ENCODE peak calls at places on chromosomes 2 and 18, in seven cellular contexts. W, F, Q, H, Y, R and I are unnamed samples.

GRCh38 chr18:35378206-35378795 is 1.2 kb upstream of the ZNF396 start:
- DNase-seq in H (no peak), W (peak; percentile 59), F (no peak), R (no peak), Q (no peak), Y (no peak), I (peak; percentile 36)

GRCh38 chr18:41594582-41594981 is 360.5 kb upstream of the PIK3C3 start:
- DNase-seq in Y (no peak), W (no peak), F (no peak), Q (no peak), H (no peak), R (no peak), I (no peak)

GRCh38 chr18:68454511-68455228 is 260.2 kb downstream of the TMX3 start:
- DNase-seq in Y (no peak), W (peak; percentile 51), R (no peak), H (peak; percentile 46), F (no peak), Q (no peak), I (peak; percentile 29)

GRCh38 chr2:179265082-179265575 is 497 bp upstream of the SESTD1 start:
- DNase-seq in Q (no peak), W (no peak), H (peak; percentile 40), R (no peak), Y (no peak), F (no peak), I (peak; percentile 38)

GRCh38 chr2:147025611-147026010 is 819.2 kb upstream of the ACVR2A start:
- DNase-seq in W (no peak), Y (no peak), H (no peak), Q (no peak), R (no peak), F (no peak), I (no peak)

GRCh38 chr2:15072836-15073235 is 440.3 kb downstream of the LRATD1 start:
- DNase-seq in F (no peak), W (no peak), R (no peak), Y (no peak), Q (no peak), H (no peak), I (no peak)

GRCh38 chr2:120589782-120590608 is 145.7 kb upstream of the GLI2 start:
- DNase-seq in H (peak; percentile 90), W (peak; percentile 61), Y (no peak), Q (no peak), F (no peak), R (no peak), I (peak; percentile 85)

GRCh38 chr2:6730821-6731220 is 134.9 kb downstream of the CMPK2 start:
- DNase-seq in Y (no peak), F (no peak), Q (no peak), W (no peak), R (no peak), H (no peak), I (no peak)

GRCh38 chr18:12543697-12544096 is 114.2 kb downstream of the SPIRE1 start:
- DNase-seq in R (no peak), W (no peak), Y (no peak), H (no peak), F (no peak), Q (no peak), I (no peak)

GRCh38 chr2:18436408-18437077 is 123.9 kb downstream of the RDH14 start:
- DNase-seq in R (no peak), F (no peak), H (no peak), Y (no peak), Q (peak; percentile 1), W (no peak), I (no peak)

GRCh38 chr2:65228249-65228750 is 669 bp downstream of the ACTR2 start:
- DNase-seq in R (no peak), H (peak; percentile 67), Q (peak; percentile 93), F (peak; percentile 15), W (no peak), Y (no peak), I (no peak)

GRCh38 chr2:2057125-2057721 is 273.9 kb downstream of the MYT1L start:
- DNase-seq in W (peak; percentile 93), Q (peak; percentile 63), H (peak; percentile 26), R (no peak), F (no peak), Y (no peak), I (no peak)

GRCh38 chr18:50775207-50775606 is 44.6 kb downstream of the MRO start:
- DNase-seq in R (no peak), F (no peak), H (no peak), W (no peak), Y (no peak), Q (peak; percentile 8), I (no peak)

GRCh38 chr2:233849607-233850271 is 4.6 kb downstream of the HJURP start:
- DNase-seq in Y (no peak), R (no peak), Q (no peak), F (no peak), W (no peak), H (no peak), I (no peak)

GRCh38 chr18:23162473-23162872 is 27.2 kb downstream of the CABLES1 start:
- DNase-seq in F (no peak), W (no peak), Q (no peak), H (no peak), Y (no peak), R (no peak), I (no peak)

GRCh38 chr2:10159486-10160160 is 37.1 kb downstream of the RRM2 start:
- DNase-seq in W (no peak), Y (no peak), Q (no peak), H (no peak), R (no peak), F (no peak), I (no peak)

GRCh38 chr2:144159264-144159663 is 360.7 kb downstream of the ZEB2 start:
- DNase-seq in R (no peak), Y (no peak), H (peak; percentile 11), Q (no peak), W (no peak), F (no peak), I (no peak)

GRCh38 chr2:11746807-11747459 is 501 bp downstream of the LPIN1 start:
- DNase-seq in F (no peak), H (peak; percentile 26), R (no peak), Q (peak; percentile 36), Y (peak; percentile 62), W (peak; percentile 59), I (no peak)

GRCh38 chr18:32607816-32608215 is 137.1 kb upstream of the GAREM1 start:
- DNase-seq in Q (no peak), Y (no peak), R (no peak), F (no peak), H (no peak), W (no peak), I (no peak)

GRCh38 chr2:150011336-150011735 is 423.8 kb upstream of the MMADHC start:
- DNase-seq in W (no peak), H (no peak), Q (no peak), Y (no peak), R (no peak), F (no peak), I (no peak)

GRCh38 chr18:12361770-12362378 is 15.2 kb downstream of the AFG3L2 start:
- DNase-seq in W (no peak), Q (no peak), Y (no peak), H (peak; percentile 4), R (no peak), F (no peak), I (no peak)

GRCh38 chr2:109699646-109700045 is 85.5 kb downstream of the SOWAHC start:
- DNase-seq in H (no peak), W (no peak), F (no peak), R (no peak), Q (no peak), Y (peak; percentile 38), I (no peak)

GRCh38 chr2:191617589-191617988 is 60.3 kb upstream of the NABP1 start:
- DNase-seq in Y (no peak), F (no peak), H (no peak), Q (peak; percentile 71), R (no peak), W (no peak), I (no peak)

GRCh38 chr2:80302465-80303005 is 2.0 kb downstream of the LRRTM1 start:
- DNase-seq in R (no peak), Y (no peak), W (no peak), H (no peak), Q (no peak), F (no peak), I (no peak)

GRCh38 chr2:230505162-230505561 is 89.2 kb downstream of the SP100 start:
- DNase-seq in H (no peak), R (no peak), Q (no peak), W (no peak), F (no peak), Y (no peak), I (no peak)

GRCh38 chr2:178484245-178485041 is 4.2 kb downstream of the PLEKHA3 start:
- DNase-seq in F (no peak), Y (no peak), Q (no peak), H (peak; percentile 39), R (no peak), W (peak; percentile 37), I (no peak)

GRCh38 chr2:239944706-239945551 is 80.2 kb downstream of the NDUFA10 start:
- DNase-seq in W (no peak), Q (no peak), Y (no peak), R (no peak), F (no peak), H (no peak), I (no peak)

GRCh38 chr2:170848587-170848986 is 31.9 kb downstream of the GAD1 start:
- DNase-seq in R (no peak), Q (no peak), W (peak; percentile 15), H (peak; percentile 70), F (no peak), Y (no peak), I (peak; percentile 59)